ENCODE peak calls at places on chromosomes 16 and 17, in seven cellular contexts. F, U, A, R, H, B and I are unnamed samples.

GRCh38 chr16:374616-374926 is 4.2 kb upstream of the MRPL28 start:
- DNase-seq in F (no peak), U (no peak), A (no peak), R (no peak), H (no peak), B (no peak), I (no peak)

GRCh38 chr17:77933777-77934398 is 24.6 kb upstream of the TNRC6C start:
- DNase-seq in F (no peak), U (no peak), A (no peak), R (no peak), H (no peak), B (no peak), I (no peak)

GRCh38 chr17:74177018-74177450 is 26.4 kb upstream of the RPL38 start:
- DNase-seq in F (peak; percentile 15), U (no peak), A (peak; percentile 70), R (no peak), H (no peak), B (no peak), I (no peak)

GRCh38 chr17:66406701-66407644 is 104.6 kb downstream of the PRKCA start:
- DNase-seq in F (no peak), U (no peak), A (no peak), R (no peak), H (no peak), B (no peak), I (no peak)

GRCh38 chr16:56525154-56525720 is 5.4 kb upstream of the BBS2 start:
- DNase-seq in F (peak; percentile 82), U (no peak), A (no peak), R (no peak), H (no peak), B (no peak), I (no peak)

GRCh38 chr17:2011421-2012371 is 13.4 kb downstream of the RTN4RL1 start:
- DNase-seq in F (peak; percentile 79), U (peak; percentile 72), A (peak; percentile 79), R (no peak), H (no peak), B (no peak), I (no peak)

GRCh38 chr16:90078594-90078895 is 1.4 kb upstream of the PRDM7 start:
- DNase-seq in F (no peak), U (no peak), A (no peak), R (no peak), H (no peak), B (no peak), I (no peak)

GRCh38 chr17:79607941-79608728 is 2.7 kb downstream of the RBFOX3 start:
- DNase-seq in F (no peak), U (no peak), A (no peak), R (peak; percentile 21), H (no peak), B (no peak), I (peak; percentile 67)

GRCh38 chr17:63162406-63163157 is 196.5 kb downstream of the TANC2 start:
- DNase-seq in F (no peak), U (no peak), A (no peak), R (no peak), H (no peak), B (no peak), I (no peak)

GRCh38 chr16:12172343-12172742 is 195.8 kb downstream of the SNX29 start:
- DNase-seq in F (no peak), U (no peak), A (no peak), R (no peak), H (no peak), B (no peak), I (no peak)

GRCh38 chr16:6493555-6493954 is 839.1 kb upstream of the RBFOX1 start:
- DNase-seq in F (no peak), U (no peak), A (no peak), R (no peak), H (no peak), B (no peak), I (no peak)

GRCh38 chr17:40349477-40350409 is 14.8 kb downstream of the GJD3 start:
- DNase-seq in F (no peak), U (no peak), A (peak; percentile 97), R (no peak), H (no peak), B (no peak), I (no peak)

GRCh38 chr16:74309789-74310781 is 13.5 kb downstream of the PSMD7 start:
- DNase-seq in F (peak; percentile 58), U (no peak), A (peak; percentile 69), R (no peak), H (no peak), B (peak; percentile 21), I (peak; percentile 42)

GRCh38 chr16:85755929-85756768 is 5.3 kb upstream of the C16orf74 start:
- DNase-seq in F (peak; percentile 16), U (no peak), A (no peak), R (no peak), H (no peak), B (no peak), I (no peak)

GRCh38 chr16:27219161-27219560 is 15.8 kb downstream of the KDM8 start:
- DNase-seq in F (no peak), U (peak; percentile 25), A (no peak), R (no peak), H (no peak), B (no peak), I (no peak)

GRCh38 chr17:77440571-77440981 is 299.8 kb downstream of the SEC14L1 start:
- DNase-seq in F (no peak), U (no peak), A (no peak), R (no peak), H (no peak), B (no peak), I (no peak)

GRCh38 chr17:29096094-29096493 is 53.2 kb downstream of the PIPOX start:
- DNase-seq in F (no peak), U (no peak), A (no peak), R (no peak), H (no peak), B (no peak), I (no peak)

GRCh38 chr17:82314012-82314720 is 3.2 kb downstream of the CD7 start:
- DNase-seq in F (no peak), U (no peak), A (no peak), R (no peak), H (no peak), B (no peak), I (no peak)

GRCh38 chr17:82314721-82315605 is 2.4 kb downstream of the CD7 start:
- DNase-seq in F (no peak), U (no peak), A (no peak), R (peak; percentile 11), H (no peak), B (no peak), I (no peak)

GRCh38 chr17:82316651-82317393 is 586 bp downstream of the CD7 start:
- DNase-seq in F (no peak), U (no peak), A (no peak), R (peak; percentile 8), H (no peak), B (peak; percentile 38), I (no peak)

GRCh38 chr17:82317394-82318168 is at the start of gene CD7:
- DNase-seq in F (no peak), U (no peak), A (no peak), R (peak; percentile 8), H (no peak), B (peak; percentile 63), I (no peak)

DNA sequence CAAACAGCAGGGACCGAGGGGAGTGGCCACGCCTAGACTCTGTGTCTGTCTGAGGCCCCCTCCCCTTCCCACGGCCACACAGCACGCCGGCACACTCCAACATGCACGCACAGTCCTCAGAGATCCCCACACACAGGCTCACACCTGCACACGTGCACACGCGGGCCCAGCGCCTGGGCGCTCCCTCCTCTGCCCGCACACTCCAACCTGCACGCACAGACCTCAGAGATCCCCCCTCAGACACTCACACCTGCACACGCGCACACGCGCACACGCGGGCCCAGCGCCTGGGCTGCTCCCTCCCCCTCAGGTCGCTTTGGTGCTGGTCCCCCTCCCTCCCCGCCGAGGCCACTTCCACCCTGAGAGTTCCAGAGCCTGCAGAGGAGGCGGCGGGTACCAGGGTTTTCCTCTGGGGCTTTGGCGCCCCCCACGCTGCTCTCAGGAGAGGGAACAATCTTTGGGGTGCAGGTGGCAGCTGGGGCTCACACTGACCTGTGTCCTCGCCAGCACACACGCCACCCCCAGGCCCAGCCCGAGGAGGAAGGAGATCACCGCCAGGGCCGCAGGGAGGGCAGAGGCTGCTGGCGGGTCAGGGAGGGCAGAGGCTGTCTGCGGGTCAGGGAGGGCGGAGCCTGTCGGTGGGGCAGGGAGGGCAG is 1.6 kb downstream of the CD7 start:
- DNase-seq in F (no peak), U (no peak), A (no peak), R (peak; percentile 15), H (no peak), B (peak; percentile 49), I (no peak)
- H3K4me3 ChIP-seq in F (no peak overlapping the region), U (no peak overlapping the region), A (no peak overlapping the region), R (no peak overlapping the region), H (peak overlapping the region; percentile 31), B (peak overlapping the region; percentile 51), I (no peak overlapping the region)

DNA sequence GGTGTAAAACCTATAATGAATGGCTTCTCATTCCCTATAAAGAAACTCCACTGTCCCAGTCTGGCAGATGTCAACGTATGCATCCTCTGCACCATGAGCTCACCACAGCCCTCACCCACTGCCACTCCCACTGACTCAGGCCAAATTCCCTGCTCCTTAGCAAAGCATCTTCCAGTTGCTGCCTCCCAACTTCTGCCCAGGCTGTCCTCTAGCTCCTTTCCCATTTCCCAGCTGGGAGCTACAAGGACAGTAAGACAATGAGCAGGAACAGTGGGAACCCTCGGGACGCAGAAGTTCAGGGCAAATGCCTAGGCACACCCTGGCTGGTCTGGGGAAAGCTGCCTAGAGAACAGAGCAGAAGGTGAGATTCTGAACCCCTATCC is 9.1 kb upstream of the THAP11 start:
- DNase-seq in F (peak; percentile 71), U (no peak), A (peak; percentile 90), R (no peak), H (no peak), B (no peak), I (peak; percentile 63)
- H3K4me3 ChIP-seq in F (peak overlapping the region; percentile 81), U (no peak overlapping the region), A (peak overlapping the region; percentile 71), R (peak overlapping the region; percentile 81), H (peak overlapping the region; percentile 70), B (peak overlapping the region; percentile 53), I (peak overlapping the region; percentile 65)

DNA sequence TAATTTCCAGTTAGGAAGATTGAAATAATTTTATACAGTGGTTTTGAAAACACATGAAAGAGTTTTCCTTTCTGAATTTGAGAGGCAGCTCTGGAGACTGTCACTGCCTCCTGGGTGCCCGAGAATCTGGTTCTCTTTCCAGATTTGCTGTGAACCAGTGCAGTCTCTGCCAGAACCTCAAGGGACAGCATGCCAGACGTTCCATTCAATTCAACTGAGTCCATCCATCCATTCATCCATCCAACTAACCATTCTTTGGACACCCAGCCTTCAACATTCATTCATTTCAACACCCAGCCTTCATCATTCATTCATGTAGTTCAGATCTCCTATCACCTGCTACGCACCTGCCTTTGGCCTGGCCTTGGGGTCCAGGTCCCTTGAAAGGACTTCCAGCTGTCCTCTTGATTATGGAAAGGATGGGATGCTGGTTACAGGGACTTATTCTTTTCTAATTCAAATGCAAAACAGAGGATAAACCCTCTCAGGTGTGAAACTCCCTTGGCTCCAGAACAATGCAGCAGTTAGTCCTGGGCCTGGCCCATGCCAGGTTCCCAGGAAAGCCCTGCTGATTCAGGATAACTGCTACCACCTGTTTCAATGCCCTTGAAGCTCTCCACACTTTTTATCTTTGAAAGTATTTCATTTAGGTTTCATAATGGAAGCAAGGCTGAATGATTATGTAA is 68.7 kb downstream of the WSCD1 start:
- DNase-seq in F (no peak), U (no peak), A (no peak), R (no peak), H (no peak), B (no peak), I (no peak)
- H3K4me3 ChIP-seq in F (no peak overlapping the region), U (no peak overlapping the region), A (no peak overlapping the region), R (no peak overlapping the region), H (no peak overlapping the region), B (no peak overlapping the region), I (no peak overlapping the region)

DNA sequence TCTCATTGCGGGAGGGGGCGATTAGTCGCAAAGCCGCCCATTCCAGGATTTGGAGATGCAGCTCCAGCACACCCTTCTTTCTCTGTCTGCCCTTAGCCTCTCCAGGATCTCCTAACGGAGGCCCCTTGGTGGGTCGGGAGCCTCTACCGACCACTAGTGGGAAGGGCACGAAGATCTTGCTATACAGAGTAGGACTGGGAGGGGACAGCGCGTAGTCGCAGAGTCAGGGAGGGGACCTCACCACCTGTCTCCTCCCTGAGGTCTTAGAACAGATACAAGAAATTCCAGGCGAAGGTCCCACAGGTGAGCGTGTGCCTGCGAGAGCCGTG is 569 bp upstream of the SMTNL2 start:
- DNase-seq in F (no peak), U (no peak), A (no peak), R (no peak), H (no peak), B (no peak), I (peak; percentile 5)
- H3K4me3 ChIP-seq in F (no peak overlapping the region), U (no peak overlapping the region), A (no peak overlapping the region), R (peak overlapping the region; percentile 58), H (peak overlapping the region; percentile 57), B (no peak overlapping the region), I (no peak overlapping the region)